ENCODE peak calls at places on chromosome 16, in six cellular contexts. O is GM06990; W is IMR-90; K is activated CD8-positive, alpha-beta memory T cell treated with anti-CD3 and anti-CD28 coated beads for 24 hours; J is stimulated activated CD4-positive, alpha-beta T cell treated with anti-CD3 and anti-CD28 coated beads, Interleukin-1b, Interleukin-23, amount 100 ng/mL, for 48 hours; B is thoracic aorta. T is an unnamed sample.

GRCh38 chr16:11672206-11673090 is 4.2 kb downstream of the SNN start:
- DNase-seq in O (peak), W (no peak), K (no peak), J (no peak), B (no peak), T (no peak)

GRCh38 chr16:78237346-78237745 is 137.9 kb downstream of the WWOX start:
- DNase-seq in O (no peak), W (no peak), K (no peak), J (no peak), B (no peak), T (no peak)

GRCh38 chr16:4926928-4927327 is 10.0 kb downstream of the PPL start:
- DNase-seq in O (no peak), W (no peak), K (no peak), J (no peak), B (no peak), T (no peak)

GRCh38 chr16:1825381-1825863 is 1.2 kb downstream of the HAGH start:
- DNase-seq in O (no peak), W (no peak), K (no peak), J (no peak), B (no peak), T (no peak)

GRCh38 chr16:2299121-2299914 is 31.4 kb upstream of the RNPS1 start:
- DNase-seq in O (no peak), W (no peak), K (no peak), J (no peak), B (no peak), T (no peak)

GRCh38 chr16:89422527-89422904 is 67.8 kb downstream of the ANKRD11 start:
- DNase-seq in O (peak), W (peak), K (peak), J (peak), B (peak), T (no peak)

GRCh38 chr16:11833951-11834695 is 17.2 kb downstream of the RSL1D1 start:
- DNase-seq in O (no peak), W (peak), K (no peak), J (no peak), B (no peak), T (no peak)

GRCh38 chr16:67277999-67278772 is 1.1 kb upstream of the PLEKHG4 start:
- DNase-seq in O (no peak), W (peak), K (no peak), J (no peak), B (no peak), T (peak)

T was measured in GOT3.